ENCODE peak calls at places on chromosomes 3 and 15, in five cellular contexts. One of them, this sample, is unnamed.

GRCh38 chr15:48645558-48646330 is at the start of gene FBN1:
- DNase-seq in fibroblast of lung: peak
- DNase-seq in GM06990: peak
- DNase-seq in fibroblast of the aortic adventitia: peak
- DNase-seq in stomach: peak
- DNase-seq in this sample: peak

GRCh38 chr15:47717036-47717611 is at the start of gene SEMA6D:
- DNase-seq in fibroblast of lung: peak
- DNase-seq in GM06990: no peak
- DNase-seq in fibroblast of the aortic adventitia: peak
- DNase-seq in stomach: peak
- DNase-seq in this sample: peak

GRCh38 chr15:101372960-101373525 is 78.0 kb upstream of the SNRPA1 start:
- DNase-seq in fibroblast of lung: no peak
- DNase-seq in GM06990: no peak
- DNase-seq in fibroblast of the aortic adventitia: no peak
- DNase-seq in stomach: no peak
- DNase-seq in this sample: no peak

GRCh38 chr3:183701744-183702143 is 4.1 kb downstream of the YEATS2 start:
- DNase-seq in fibroblast of lung: no peak
- DNase-seq in GM06990: no peak
- DNase-seq in fibroblast of the aortic adventitia: no peak
- DNase-seq in stomach: no peak
- DNase-seq in this sample: no peak

GRCh38 chr15:43775411-43775965 is 1.3 kb downstream of the ELL3 start:
- DNase-seq in fibroblast of lung: peak
- DNase-seq in GM06990: no peak
- DNase-seq in fibroblast of the aortic adventitia: peak
- DNase-seq in stomach: peak
- DNase-seq in this sample: no peak

GRCh38 chr15:27844018-27844666 is 255.0 kb downstream of the OCA2 start:
- DNase-seq in fibroblast of lung: peak
- DNase-seq in GM06990: no peak
- DNase-seq in fibroblast of the aortic adventitia: peak
- DNase-seq in stomach: no peak
- DNase-seq in this sample: no peak

GRCh38 chr3:30269751-30270445 is 336.5 kb upstream of the TGFBR2 start:
- DNase-seq in fibroblast of lung: peak
- DNase-seq in GM06990: peak
- DNase-seq in fibroblast of the aortic adventitia: no peak
- DNase-seq in stomach: no peak
- DNase-seq in this sample: no peak

GRCh38 chr3:101813817-101814440 is 34.9 kb downstream of the NXPE3 start:
- DNase-seq in fibroblast of lung: no peak
- DNase-seq in GM06990: no peak
- DNase-seq in fibroblast of the aortic adventitia: peak
- DNase-seq in stomach: no peak
- DNase-seq in this sample: no peak

GRCh38 chr15:27092404-27092803 is 121.4 kb downstream of the GABRG3 start:
- DNase-seq in fibroblast of lung: peak
- DNase-seq in GM06990: no peak
- DNase-seq in fibroblast of the aortic adventitia: no peak
- DNase-seq in stomach: no peak
- DNase-seq in this sample: no peak

GRCh38 chr3:143239026-143239425 is 119.5 kb downstream of the CHST2 start:
- DNase-seq in fibroblast of lung: peak
- DNase-seq in GM06990: no peak
- DNase-seq in fibroblast of the aortic adventitia: peak
- DNase-seq in stomach: no peak
- DNase-seq in this sample: no peak

GRCh38 chr3:148714521-148714920 is 16.8 kb downstream of the AGTR1 start:
- DNase-seq in fibroblast of lung: no peak
- DNase-seq in GM06990: no peak
- DNase-seq in fibroblast of the aortic adventitia: no peak
- DNase-seq in stomach: no peak
- DNase-seq in this sample: no peak

GRCh38 chr15:42456971-42457370 is 34.0 kb downstream of the ZNF106 start:
- DNase-seq in fibroblast of lung: peak
- DNase-seq in GM06990: no peak
- DNase-seq in fibroblast of the aortic adventitia: peak
- DNase-seq in stomach: no peak
- DNase-seq in this sample: peak

GRCh38 chr3:61315874-61316273 is 64.6 kb upstream of the FHIT start:
- DNase-seq in fibroblast of lung: peak
- DNase-seq in GM06990: no peak
- DNase-seq in fibroblast of the aortic adventitia: no peak
- DNase-seq in stomach: no peak
- DNase-seq in this sample: no peak

GRCh38 chr3:41662288-41662687 is 299.6 kb downstream of the ULK4 start:
- DNase-seq in fibroblast of lung: peak
- DNase-seq in GM06990: no peak
- DNase-seq in fibroblast of the aortic adventitia: peak
- DNase-seq in stomach: no peak
- DNase-seq in this sample: no peak

GRCh38 chr15:68371160-68371559 is 60.8 kb downstream of the ITGA11 start:
- DNase-seq in fibroblast of lung: no peak
- DNase-seq in GM06990: no peak
- DNase-seq in fibroblast of the aortic adventitia: no peak
- DNase-seq in stomach: no peak
- DNase-seq in this sample: no peak

GRCh38 chr3:5728085-5728484 is 540.6 kb downstream of the EDEM1 start:
- DNase-seq in fibroblast of lung: no peak
- DNase-seq in GM06990: no peak
- DNase-seq in fibroblast of the aortic adventitia: no peak
- DNase-seq in stomach: no peak
- DNase-seq in this sample: no peak

GRCh38 chr15:27846722-27847420 is 252.2 kb downstream of the OCA2 start:
- DNase-seq in fibroblast of lung: no peak
- DNase-seq in GM06990: no peak
- DNase-seq in fibroblast of the aortic adventitia: no peak
- DNase-seq in stomach: no peak
- DNase-seq in this sample: no peak

GRCh38 chr15:60720493-60721231 is 241.7 kb upstream of the ICE2 start:
- DNase-seq in fibroblast of lung: no peak
- DNase-seq in GM06990: peak
- DNase-seq in fibroblast of the aortic adventitia: no peak
- DNase-seq in stomach: no peak
- DNase-seq in this sample: no peak

GRCh38 chr15:78420766-78421165 is 17.2 kb upstream of the IREB2 start:
- DNase-seq in fibroblast of lung: no peak
- DNase-seq in GM06990: no peak
- DNase-seq in fibroblast of the aortic adventitia: no peak
- DNase-seq in stomach: no peak
- DNase-seq in this sample: no peak

GRCh38 chr15:57327985-57328471 is 48.3 kb upstream of the CGNL1 start:
- DNase-seq in fibroblast of lung: peak
- DNase-seq in GM06990: no peak
- DNase-seq in fibroblast of the aortic adventitia: peak
- DNase-seq in stomach: no peak
- DNase-seq in this sample: peak

GRCh38 chr3:179421500-179421899 is 29.8 kb downstream of the GNB4 start:
- DNase-seq in fibroblast of lung: peak
- DNase-seq in GM06990: no peak
- DNase-seq in fibroblast of the aortic adventitia: peak
- DNase-seq in stomach: no peak
- DNase-seq in this sample: no peak

GRCh38 chr3:113272369-113272748 is 61.0 kb downstream of the BOC start:
- DNase-seq in fibroblast of lung: no peak
- DNase-seq in GM06990: no peak
- DNase-seq in fibroblast of the aortic adventitia: no peak
- DNase-seq in stomach: no peak
- DNase-seq in this sample: no peak

GRCh38 chr15:85910796-85911195 is 116.1 kb upstream of the KLHL25 start:
- DNase-seq in fibroblast of lung: no peak
- DNase-seq in GM06990: no peak
- DNase-seq in fibroblast of the aortic adventitia: no peak
- DNase-seq in stomach: peak
- DNase-seq in this sample: no peak

GRCh38 chr3:63328386-63328785 is 50.3 kb downstream of the SYNPR start:
- DNase-seq in fibroblast of lung: peak
- DNase-seq in GM06990: no peak
- DNase-seq in fibroblast of the aortic adventitia: peak
- DNase-seq in stomach: no peak
- DNase-seq in this sample: peak

GRCh38 chr15:66935688-66936087 is 129.7 kb upstream of the SMAD3 start:
- DNase-seq in fibroblast of lung: no peak
- DNase-seq in GM06990: no peak
- DNase-seq in fibroblast of the aortic adventitia: no peak
- DNase-seq in stomach: no peak
- DNase-seq in this sample: no peak

GRCh38 chr15:66935121-66935520 is 130.3 kb upstream of the SMAD3 start:
- DNase-seq in fibroblast of lung: no peak
- DNase-seq in GM06990: no peak
- DNase-seq in fibroblast of the aortic adventitia: no peak
- DNase-seq in stomach: no peak
- DNase-seq in this sample: no peak

GRCh38 chr15:66937588-66937987 is 127.8 kb upstream of the SMAD3 start:
- DNase-seq in fibroblast of lung: no peak
- DNase-seq in GM06990: no peak
- DNase-seq in fibroblast of the aortic adventitia: no peak
- DNase-seq in stomach: no peak
- DNase-seq in this sample: no peak

GRCh38 chr15:66936864-66937245 is 128.5 kb upstream of the SMAD3 start:
- DNase-seq in fibroblast of lung: no peak
- DNase-seq in GM06990: no peak
- DNase-seq in fibroblast of the aortic adventitia: peak
- DNase-seq in stomach: no peak
- DNase-seq in this sample: no peak

DNA sequence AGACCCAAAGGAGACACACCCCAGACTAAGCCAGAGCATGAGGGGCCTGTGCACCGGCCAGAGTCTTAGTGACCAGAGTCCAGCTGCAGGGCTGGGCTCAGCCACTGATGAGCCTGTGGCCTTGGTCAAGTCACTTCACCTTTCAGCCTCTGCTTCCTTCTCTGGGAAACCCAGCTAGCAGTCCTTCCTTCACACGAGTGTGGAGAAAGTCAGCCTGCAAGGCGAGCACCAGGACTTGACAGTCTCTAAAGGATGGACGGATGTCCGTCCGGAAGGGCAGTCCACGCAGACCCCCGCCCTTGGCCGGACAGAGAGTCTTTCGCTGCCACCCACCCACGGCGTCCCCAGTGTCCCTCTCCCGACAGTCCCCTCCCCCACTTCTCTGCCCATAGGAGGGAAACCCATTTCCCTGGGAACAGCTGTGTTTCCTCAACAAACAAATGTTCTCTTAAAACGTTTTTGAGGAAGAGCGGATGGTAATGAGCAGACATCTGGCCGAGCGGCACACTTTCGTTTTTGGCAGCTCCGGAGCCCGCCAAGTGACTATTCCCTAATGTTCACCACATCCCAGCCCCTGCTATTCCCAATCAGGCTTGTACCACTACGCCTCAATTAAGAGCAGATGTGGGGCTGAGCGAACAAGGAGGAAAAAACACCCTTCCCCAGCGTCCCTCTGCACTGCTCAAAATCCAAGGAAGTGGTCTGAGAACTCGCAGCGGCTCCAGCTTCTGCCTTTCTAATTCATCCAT is 129.1 kb upstream of the SMAD3 start:
- DNase-seq in fibroblast of lung: no peak
- DNase-seq in GM06990: no peak
- DNase-seq in fibroblast of the aortic adventitia: peak
- DNase-seq in stomach: no peak
- DNase-seq in this sample: no peak
- H3K4me3 ChIP-seq in fibroblast of lung: peak
- H3K4me3 ChIP-seq in GM06990: no peak
- H3K4me3 ChIP-seq in fibroblast of the aortic adventitia: peak
- H3K4me3 ChIP-seq in stomach: peak
- H3K4me3 ChIP-seq in this sample: peak

DNA sequence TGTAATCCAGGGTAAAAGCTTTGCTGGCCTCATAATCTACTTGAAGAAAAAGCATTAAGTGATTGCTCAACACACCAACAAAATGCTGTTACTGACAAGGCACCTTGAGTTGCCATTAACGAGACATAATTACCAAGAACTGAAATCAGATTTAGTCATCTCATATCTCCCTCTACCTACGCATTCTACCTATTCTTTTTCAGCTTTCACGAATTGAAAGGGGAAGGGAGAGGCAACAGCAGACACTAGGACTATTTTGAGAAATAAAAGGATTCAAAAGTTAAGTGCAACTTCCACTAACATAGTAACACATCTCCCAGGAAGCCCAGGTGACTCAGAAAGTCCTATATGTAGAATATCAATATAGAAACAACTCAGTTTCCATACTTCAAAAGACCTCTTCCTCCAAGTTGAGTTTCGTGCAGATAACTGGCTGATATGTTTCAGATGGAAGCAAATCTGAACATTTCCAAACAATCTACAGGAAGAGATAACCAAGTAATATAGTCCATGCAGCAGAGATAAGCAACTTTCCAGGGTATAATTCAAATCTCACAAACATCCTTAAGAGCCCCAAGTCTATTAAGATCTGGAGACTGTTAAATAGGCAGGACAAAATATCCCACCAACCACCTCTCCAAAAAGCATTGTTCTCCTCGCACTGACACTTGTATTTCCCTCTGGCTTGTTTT is 1.9 kb downstream of the OSBPL10 start:
- DNase-seq in fibroblast of lung: no peak
- DNase-seq in GM06990: peak
- DNase-seq in fibroblast of the aortic adventitia: no peak
- DNase-seq in stomach: no peak
- DNase-seq in this sample: no peak
- H3K4me3 ChIP-seq in fibroblast of lung: peak
- H3K4me3 ChIP-seq in GM06990: no peak
- H3K4me3 ChIP-seq in fibroblast of the aortic adventitia: peak
- H3K4me3 ChIP-seq in stomach: peak
- H3K4me3 ChIP-seq in this sample: peak

DNA sequence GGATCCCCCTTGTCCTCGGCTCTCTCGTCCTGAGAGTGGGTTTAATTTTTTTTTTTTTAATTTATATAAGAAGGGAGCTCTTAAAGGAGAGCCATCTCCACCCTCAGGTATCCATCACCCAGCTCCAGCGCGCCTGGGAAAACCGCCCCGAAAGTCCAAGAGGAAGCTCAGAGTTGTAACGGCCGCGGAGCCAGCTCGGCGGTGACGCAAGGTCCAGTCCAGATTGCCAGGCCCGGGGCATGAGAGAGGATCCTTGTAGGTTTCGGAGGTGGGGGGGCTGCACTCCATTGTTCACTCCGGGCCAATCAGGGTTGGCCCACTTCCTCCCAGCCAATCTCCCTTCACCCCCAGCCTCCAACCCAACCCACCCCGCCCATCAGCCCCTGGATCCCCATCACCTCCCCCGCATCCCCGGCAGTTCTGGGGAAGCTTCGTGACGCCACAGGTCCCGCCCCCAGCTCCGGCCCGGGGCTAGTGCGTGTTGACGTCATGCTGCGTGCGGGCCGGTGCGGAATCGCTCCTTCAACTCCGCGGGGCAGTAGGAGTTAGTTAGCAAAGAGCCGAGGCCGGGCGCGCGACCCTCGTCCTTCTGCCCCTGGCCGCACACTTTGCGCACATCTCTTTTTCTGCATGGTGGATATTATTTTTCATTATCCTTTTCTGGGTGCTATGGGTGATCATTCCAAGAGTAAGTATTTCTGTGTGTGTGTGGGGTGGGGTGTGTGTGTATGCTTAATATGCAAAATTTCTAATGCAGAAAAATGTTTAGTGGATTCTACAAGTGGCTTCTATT is at the start of gene ISL2:
- DNase-seq in fibroblast of lung: peak
- DNase-seq in GM06990: peak
- DNase-seq in fibroblast of the aortic adventitia: peak
- DNase-seq in stomach: peak
- DNase-seq in this sample: peak
- H3K4me3 ChIP-seq in fibroblast of lung: peak
- H3K4me3 ChIP-seq in GM06990: peak
- H3K4me3 ChIP-seq in fibroblast of the aortic adventitia: peak
- H3K4me3 ChIP-seq in stomach: peak
- H3K4me3 ChIP-seq in this sample: peak

GRCh38 chr15:22808240-22808639 is 21.8 kb downstream of the NIPA1 start:
- DNase-seq in fibroblast of lung: no peak
- DNase-seq in GM06990: no peak
- DNase-seq in fibroblast of the aortic adventitia: no peak
- DNase-seq in stomach: peak
- DNase-seq in this sample: no peak
- H3K4me3 ChIP-seq in fibroblast of lung: no peak
- H3K4me3 ChIP-seq in GM06990: no peak
- H3K4me3 ChIP-seq in fibroblast of the aortic adventitia: no peak
- H3K4me3 ChIP-seq in stomach: no peak
- H3K4me3 ChIP-seq in this sample: no peak